ENCODE peak calls at places on chromosome 5, in nine cellular contexts. One of them, this sample, is unnamed.

GRCh38 chr5:84382363-84383295 is 2.1 kb downstream of the EDIL3 start:
- DNase-seq in substantia nigra: peak
- DNase-seq in NCI-H446 treated with DMSO at 0.1 percent for 48 hours: peak
- DNase-seq in skeletal muscle cell: no peak
- DNase-seq in natural killer cell: no peak
- DNase-seq in B cell: no peak
- DNase-seq in NCI-H1694 treated with DMSO at 0.1 percent for 48 hours: peak
- DNase-seq in neural crest cell: peak
- DNase-seq in ecto neural progenitor cell: peak
- DNase-seq in this sample: no peak

GRCh38 chr5:157547909-157548512 is 27.6 kb downstream of the ADAM19 start:
- DNase-seq in substantia nigra: no peak
- DNase-seq in NCI-H446 treated with DMSO at 0.1 percent for 48 hours: no peak
- DNase-seq in skeletal muscle cell: no peak
- DNase-seq in natural killer cell: no peak
- DNase-seq in B cell: no peak
- DNase-seq in NCI-H1694 treated with DMSO at 0.1 percent for 48 hours: no peak
- DNase-seq in neural crest cell: no peak
- DNase-seq in ecto neural progenitor cell: no peak
- DNase-seq in this sample: no peak

GRCh38 chr5:169429044-169429443 is 128.1 kb upstream of the SLIT3 start:
- DNase-seq in substantia nigra: no peak
- DNase-seq in NCI-H446 treated with DMSO at 0.1 percent for 48 hours: no peak
- DNase-seq in skeletal muscle cell: no peak
- DNase-seq in natural killer cell: no peak
- DNase-seq in B cell: no peak
- DNase-seq in NCI-H1694 treated with DMSO at 0.1 percent for 48 hours: no peak
- DNase-seq in neural crest cell: no peak
- DNase-seq in ecto neural progenitor cell: no peak
- DNase-seq in this sample: no peak

GRCh38 chr5:54470191-54470590 is 14.7 kb downstream of the HSPB3 start:
- DNase-seq in substantia nigra: no peak
- DNase-seq in NCI-H446 treated with DMSO at 0.1 percent for 48 hours: no peak
- DNase-seq in skeletal muscle cell: no peak
- DNase-seq in natural killer cell: no peak
- DNase-seq in B cell: no peak
- DNase-seq in NCI-H1694 treated with DMSO at 0.1 percent for 48 hours: no peak
- DNase-seq in neural crest cell: no peak
- DNase-seq in ecto neural progenitor cell: no peak
- DNase-seq in this sample: peak

GRCh38 chr5:27437594-27438200 is 399.3 kb upstream of the CDH9 start:
- DNase-seq in substantia nigra: no peak
- DNase-seq in NCI-H446 treated with DMSO at 0.1 percent for 48 hours: no peak
- DNase-seq in skeletal muscle cell: no peak
- DNase-seq in natural killer cell: no peak
- DNase-seq in B cell: no peak
- DNase-seq in NCI-H1694 treated with DMSO at 0.1 percent for 48 hours: no peak
- DNase-seq in neural crest cell: no peak
- DNase-seq in ecto neural progenitor cell: no peak
- DNase-seq in this sample: no peak

GRCh38 chr5:128493657-128494329 is 44.3 kb downstream of the FBN2 start:
- DNase-seq in substantia nigra: no peak
- DNase-seq in NCI-H446 treated with DMSO at 0.1 percent for 48 hours: no peak
- DNase-seq in skeletal muscle cell: no peak
- DNase-seq in natural killer cell: no peak
- DNase-seq in B cell: no peak
- DNase-seq in NCI-H1694 treated with DMSO at 0.1 percent for 48 hours: no peak
- DNase-seq in neural crest cell: no peak
- DNase-seq in ecto neural progenitor cell: no peak
- DNase-seq in this sample: no peak

GRCh38 chr5:142826093-142826492 is 55.9 kb downstream of the ARHGAP26 start:
- DNase-seq in substantia nigra: no peak
- DNase-seq in NCI-H446 treated with DMSO at 0.1 percent for 48 hours: no peak
- DNase-seq in skeletal muscle cell: no peak
- DNase-seq in natural killer cell: no peak
- DNase-seq in B cell: no peak
- DNase-seq in NCI-H1694 treated with DMSO at 0.1 percent for 48 hours: no peak
- DNase-seq in neural crest cell: no peak
- DNase-seq in ecto neural progenitor cell: no peak
- DNase-seq in this sample: no peak

GRCh38 chr5:133848306-133848924 is 120.0 kb downstream of the C5orf15 start:
- DNase-seq in substantia nigra: no peak
- DNase-seq in NCI-H446 treated with DMSO at 0.1 percent for 48 hours: no peak
- DNase-seq in skeletal muscle cell: no peak
- DNase-seq in natural killer cell: no peak
- DNase-seq in B cell: no peak
- DNase-seq in NCI-H1694 treated with DMSO at 0.1 percent for 48 hours: no peak
- DNase-seq in neural crest cell: no peak
- DNase-seq in ecto neural progenitor cell: peak
- DNase-seq in this sample: no peak

GRCh38 chr5:116360008-116360853 is 214.4 kb downstream of the SEMA6A start:
- DNase-seq in substantia nigra: no peak
- DNase-seq in NCI-H446 treated with DMSO at 0.1 percent for 48 hours: peak
- DNase-seq in skeletal muscle cell: no peak
- DNase-seq in natural killer cell: no peak
- DNase-seq in B cell: no peak
- DNase-seq in NCI-H1694 treated with DMSO at 0.1 percent for 48 hours: no peak
- DNase-seq in neural crest cell: no peak
- DNase-seq in ecto neural progenitor cell: no peak
- DNase-seq in this sample: no peak

GRCh38 chr5:137572042-137572695 is 73.0 kb upstream of the SPOCK1 start:
- DNase-seq in substantia nigra: no peak
- DNase-seq in NCI-H446 treated with DMSO at 0.1 percent for 48 hours: no peak
- DNase-seq in skeletal muscle cell: no peak
- DNase-seq in natural killer cell: no peak
- DNase-seq in B cell: no peak
- DNase-seq in NCI-H1694 treated with DMSO at 0.1 percent for 48 hours: no peak
- DNase-seq in neural crest cell: no peak
- DNase-seq in ecto neural progenitor cell: no peak
- DNase-seq in this sample: no peak

GRCh38 chr5:100550531-100551036 is 15.4 kb downstream of the FAM174A start:
- DNase-seq in substantia nigra: no peak
- DNase-seq in NCI-H446 treated with DMSO at 0.1 percent for 48 hours: no peak
- DNase-seq in skeletal muscle cell: no peak
- DNase-seq in natural killer cell: no peak
- DNase-seq in B cell: no peak
- DNase-seq in NCI-H1694 treated with DMSO at 0.1 percent for 48 hours: no peak
- DNase-seq in neural crest cell: no peak
- DNase-seq in ecto neural progenitor cell: no peak
- DNase-seq in this sample: no peak

GRCh38 chr5:112574566-112574965 is 155.5 kb upstream of the EPB41L4A start:
- DNase-seq in substantia nigra: no peak
- DNase-seq in NCI-H446 treated with DMSO at 0.1 percent for 48 hours: no peak
- DNase-seq in skeletal muscle cell: no peak
- DNase-seq in natural killer cell: no peak
- DNase-seq in B cell: no peak
- DNase-seq in NCI-H1694 treated with DMSO at 0.1 percent for 48 hours: no peak
- DNase-seq in neural crest cell: no peak
- DNase-seq in ecto neural progenitor cell: no peak
- DNase-seq in this sample: no peak

GRCh38 chr5:4255441-4255840 is 659.8 kb downstream of the IRX1 start:
- DNase-seq in substantia nigra: no peak
- DNase-seq in NCI-H446 treated with DMSO at 0.1 percent for 48 hours: no peak
- DNase-seq in skeletal muscle cell: no peak
- DNase-seq in natural killer cell: no peak
- DNase-seq in B cell: no peak
- DNase-seq in NCI-H1694 treated with DMSO at 0.1 percent for 48 hours: no peak
- DNase-seq in neural crest cell: no peak
- DNase-seq in ecto neural progenitor cell: no peak
- DNase-seq in this sample: no peak

GRCh38 chr5:141883184-141883947 is 5.2 kb upstream of the PCDH1 start:
- DNase-seq in substantia nigra: peak
- DNase-seq in NCI-H446 treated with DMSO at 0.1 percent for 48 hours: no peak
- DNase-seq in skeletal muscle cell: no peak
- DNase-seq in natural killer cell: no peak
- DNase-seq in B cell: peak
- DNase-seq in NCI-H1694 treated with DMSO at 0.1 percent for 48 hours: no peak
- DNase-seq in neural crest cell: peak
- DNase-seq in ecto neural progenitor cell: peak
- DNase-seq in this sample: no peak

GRCh38 chr5:111070272-111071134 is 1.0 kb upstream of the TSLP start:
- DNase-seq in substantia nigra: no peak
- DNase-seq in NCI-H446 treated with DMSO at 0.1 percent for 48 hours: no peak
- DNase-seq in skeletal muscle cell: no peak
- DNase-seq in natural killer cell: no peak
- DNase-seq in B cell: no peak
- DNase-seq in NCI-H1694 treated with DMSO at 0.1 percent for 48 hours: no peak
- DNase-seq in neural crest cell: peak
- DNase-seq in ecto neural progenitor cell: peak
- DNase-seq in this sample: no peak

GRCh38 chr5:150499437-150499956 is 8.4 kb upstream of the NDST1 start:
- DNase-seq in substantia nigra: no peak
- DNase-seq in NCI-H446 treated with DMSO at 0.1 percent for 48 hours: no peak
- DNase-seq in skeletal muscle cell: no peak
- DNase-seq in natural killer cell: no peak
- DNase-seq in B cell: no peak
- DNase-seq in NCI-H1694 treated with DMSO at 0.1 percent for 48 hours: no peak
- DNase-seq in neural crest cell: no peak
- DNase-seq in ecto neural progenitor cell: no peak
- DNase-seq in this sample: no peak

GRCh38 chr5:102778478-102778877 is 23.4 kb downstream of the PAM start:
- DNase-seq in substantia nigra: no peak
- DNase-seq in NCI-H446 treated with DMSO at 0.1 percent for 48 hours: no peak
- DNase-seq in skeletal muscle cell: peak
- DNase-seq in natural killer cell: no peak
- DNase-seq in B cell: no peak
- DNase-seq in NCI-H1694 treated with DMSO at 0.1 percent for 48 hours: no peak
- DNase-seq in neural crest cell: no peak
- DNase-seq in ecto neural progenitor cell: no peak
- DNase-seq in this sample: peak

GRCh38 chr5:37054391-37054790 is 177.8 kb downstream of the NIPBL start:
- DNase-seq in substantia nigra: peak
- DNase-seq in NCI-H446 treated with DMSO at 0.1 percent for 48 hours: no peak
- DNase-seq in skeletal muscle cell: no peak
- DNase-seq in natural killer cell: no peak
- DNase-seq in B cell: no peak
- DNase-seq in NCI-H1694 treated with DMSO at 0.1 percent for 48 hours: no peak
- DNase-seq in neural crest cell: no peak
- DNase-seq in ecto neural progenitor cell: no peak
- DNase-seq in this sample: no peak

GRCh38 chr5:79133657-79134451 is 22.2 kb downstream of the BHMT start:
- DNase-seq in substantia nigra: peak
- DNase-seq in NCI-H446 treated with DMSO at 0.1 percent for 48 hours: peak
- DNase-seq in skeletal muscle cell: peak
- DNase-seq in natural killer cell: peak
- DNase-seq in B cell: peak
- DNase-seq in NCI-H1694 treated with DMSO at 0.1 percent for 48 hours: peak
- DNase-seq in neural crest cell: peak
- DNase-seq in ecto neural progenitor cell: peak
- DNase-seq in this sample: peak